ENCODE peak calls at places on chromosomes 6 and 20, in six cellular contexts. W is CD8-positive, alpha-beta T cell; I is NT2/D1; T is fibroblast of mammary gland; K is neuronal stem cell; R is stimulated activated CD8-positive, alpha-beta memory T cell treated with anti-CD3 and anti-CD28 coated beads, Interleukin-7, amount 100 ng/mL, for 24 hours. C is an unnamed sample.

GRCh38 chr6:26660096-26660425 is 515 bp upstream of the ZNF322 start:
- DNase-seq in R (no peak), W (no peak), K (no peak), I (no peak), T (peak), C (no peak)

GRCh38 chr6:28211840-28212509 is 13.1 kb upstream of the ZSCAN9 start:
- DNase-seq in I (no peak), K (peak), W (no peak), R (no peak), T (no peak), C (no peak)

GRCh38 chr6:132919476-132919875 is 105.1 kb downstream of the RPS12 start:
- DNase-seq in K (no peak), T (peak), R (no peak), W (no peak), I (no peak), C (no peak)

GRCh38 chr6:3850451-3851203 is 1.5 kb downstream of the FAM50B start:
- DNase-seq in K (no peak), I (no peak), R (no peak), T (no peak), W (no peak), C (no peak)

GRCh38 chr6:52509281-52510212 is 67.3 kb downstream of the TRAM2 start:
- DNase-seq in T (peak), K (no peak), R (no peak), I (no peak), W (no peak), C (no peak)

GRCh38 chr6:40717411-40718057 is 130.4 kb upstream of the LRFN2 start:
- DNase-seq in K (no peak), W (no peak), R (no peak), T (no peak), I (no peak), C (no peak)

GRCh38 chr6:20213271-20213798 is 1.1 kb upstream of the MBOAT1 start:
- DNase-seq in R (no peak), T (no peak), I (no peak), W (no peak), K (no peak), C (no peak)

GRCh38 chr20:38112943-38113294 is 52.2 kb downstream of the TGM2 start:
- DNase-seq in W (no peak), I (no peak), R (no peak), T (no peak), K (no peak), C (no peak)

GRCh38 chr20:10249822-10250221 is 31.2 kb downstream of the SNAP25 start:
- DNase-seq in I (no peak), W (no peak), R (no peak), T (no peak), K (no peak), C (no peak)

GRCh38 chr6:74519172-74519571 is 686.7 kb downstream of the COL12A1 start:
- DNase-seq in W (no peak), K (no peak), R (no peak), T (peak), I (no peak), C (no peak)

GRCh38 chr6:10268111-10268510 is 146.8 kb downstream of the TFAP2A start:
- DNase-seq in R (no peak), K (peak), T (no peak), I (peak), W (no peak), C (no peak)

GRCh38 chr20:23869520-23869919 is 10.0 kb downstream of the CST5 start:
- DNase-seq in I (no peak), K (no peak), T (no peak), W (no peak), R (no peak), C (no peak)

GRCh38 chr6:4322846-4323309 is 187.5 kb upstream of the ECI2 start:
- DNase-seq in K (no peak), W (no peak), R (no peak), I (no peak), T (peak), C (no peak)

GRCh38 chr20:63778857-63779256 is 39.3 kb downstream of the SLC2A4RG start:
- DNase-seq in I (no peak), R (no peak), T (no peak), W (no peak), K (no peak), C (no peak)

GRCh38 chr6:129500958-129501381 is 209.0 kb downstream of the ARHGAP18 start:
- DNase-seq in W (no peak), R (no peak), I (no peak), K (no peak), T (peak), C (peak)

GRCh38 chr6:82679232-82679631 is 315.6 kb downstream of the TPBG start:
- DNase-seq in T (no peak), W (no peak), I (no peak), K (no peak), R (no peak), C (no peak)

GRCh38 chr20:54668271-54669053 is 193.1 kb downstream of the DOK5 start:
- DNase-seq in T (peak), K (no peak), W (no peak), R (peak), I (no peak), C (no peak)

GRCh38 chr6:6629416-6629815 is 40.9 kb downstream of the LY86 start:
- DNase-seq in T (no peak), I (no peak), K (no peak), R (no peak), W (no peak), C (no peak)

GRCh38 chr6:34565722-34566137 is 9.6 kb upstream of the SPDEF start:
- DNase-seq in I (no peak), W (no peak), T (no peak), K (no peak), R (no peak), C (no peak)

GRCh38 chr6:15148356-15149058 is 97.4 kb upstream of the JARID2 start:
- DNase-seq in K (no peak), W (no peak), R (no peak), I (no peak), T (peak), C (no peak)

GRCh38 chr6:7960848-7961247 is 50.3 kb upstream of the TXNDC5 start:
- DNase-seq in T (no peak), R (no peak), K (no peak), I (no peak), W (no peak), C (no peak)

GRCh38 chr6:490251-491037 is 98.9 kb downstream of the IRF4 start:
- DNase-seq in R (no peak), T (no peak), W (no peak), K (no peak), I (no peak), C (no peak)

GRCh38 chr6:31356216-31356945 is 598 bp downstream of the HLA-B start:
- DNase-seq in R (no peak), T (no peak), W (no peak), K (no peak), I (no peak), C (no peak)

GRCh38 chr20:43991264-43991663 is 76.6 kb downstream of the TOX2 start:
- DNase-seq in I (no peak), T (no peak), W (no peak), K (no peak), R (no peak), C (no peak)

GRCh38 chr6:81844686-81845085 is 92.2 kb upstream of the TENT5A start:
- DNase-seq in T (peak), W (no peak), I (no peak), K (no peak), R (no peak), C (no peak)

GRCh38 chr6:65259982-65260381 is 447.0 kb downstream of the EYS start:
- DNase-seq in I (no peak), K (no peak), W (no peak), R (no peak), T (no peak), C (no peak)

GRCh38 chr20:641516-641913 is 11.5 kb downstream of the SRXN1 start:
- DNase-seq in K (no peak), T (no peak), R (no peak), W (no peak), I (no peak), C (no peak)

GRCh38 chr6:142761756-142762155 is 183.2 kb downstream of the HIVEP2 start:
- DNase-seq in W (no peak), R (no peak), T (no peak), K (no peak), I (no peak), C (no peak)

GRCh38 chr6:1872649-1873131 is 263.0 kb downstream of the FOXC1 start:
- DNase-seq in I (no peak), K (no peak), T (peak), R (no peak), W (no peak), C (no peak)

GRCh38 chr6:157751547-157752200 is 71.4 kb upstream of the SNX9 start:
- DNase-seq in R (no peak), K (no peak), I (no peak), W (no peak), T (no peak), C (no peak)

GRCh38 chr20:46590453-46590852 is 40.0 kb upstream of the OCSTAMP start:
- DNase-seq in W (no peak), K (no peak), R (no peak), I (no peak), T (no peak), C (no peak)

GRCh38 chr6:94956910-94957309 is 620.4 kb upstream of the MANEA start:
- DNase-seq in W (no peak), I (no peak), R (no peak), T (no peak), K (no peak), C (no peak)

GRCh38 chr6:3867616-3868502 is 18.7 kb downstream of the FAM50B start:
- DNase-seq in T (peak), R (no peak), W (peak), K (no peak), I (no peak), C (no peak)

GRCh38 chr20:63547484-63548480 is at the start of gene SRMS:
- DNase-seq in T (no peak), I (no peak), R (no peak), W (no peak), K (no peak), C (no peak)

GRCh38 chr6:150915868-150916267 is 50.4 kb downstream of the MTHFD1L start:
- DNase-seq in T (peak), K (no peak), I (no peak), W (no peak), R (no peak), C (no peak)

GRCh38 chr6:90413867-90414266 is 117.2 kb upstream of the BACH2 start:
- DNase-seq in R (peak), I (peak), T (peak), K (no peak), W (peak), C (no peak)

GRCh38 chr6:2633763-2634150 is 117.0 kb downstream of the MYLK4 start:
- DNase-seq in W (no peak), R (no peak), T (no peak), I (no peak), K (no peak), C (no peak)

GRCh38 chr20:12201289-12201991 is 283.7 kb downstream of the BTBD3 start:
- DNase-seq in I (no peak), W (no peak), K (no peak), R (no peak), T (peak), C (no peak)

C was measured in putamen.